ENCODE peak calls at places on chromosomes 6 and 20, in seven cellular contexts. O is neural progenitor cell, I is H54, P is MCF 10A, Y is endothelial cell, F is NT2/D1, B is A549. V is an unnamed sample.

GRCh38 chr6:6942826-6943225 is 164.9 kb upstream of the RREB1 start:
- DNase-seq in O (no peak), I (no peak), F (no peak), P (no peak), B (no peak), Y (no peak), V (no peak)

GRCh38 chr20:38874460-38875169 is 51.6 kb upstream of the FAM83D start:
- DNase-seq in B (no peak), F (no peak), I (no peak), O (no peak), P (no peak), Y (no peak), V (no peak)

GRCh38 chr6:31267504-31268371 is 4.2 kb downstream of the HLA-C start:
- DNase-seq in Y (no peak), F (no peak), B (no peak), O (no peak), I (no peak), P (no peak), V (peak; percentile 16)

GRCh38 chr6:161644521-161644920 is 370.7 kb upstream of the AGPAT4 start:
- DNase-seq in I (no peak), P (no peak), Y (no peak), F (no peak), O (no peak), B (no peak), V (no peak)

GRCh38 chr20:46406986-46407670 is 713 bp upstream of the ELMO2 start:
- DNase-seq in Y (peak; percentile 17), P (peak; percentile 62), F (no peak), I (no peak), B (no peak), O (peak; percentile 42), V (no peak)

GRCh38 chr6:170268216-170269129 is 22.4 kb downstream of the DLL1 start:
- DNase-seq in Y (no peak), P (no peak), F (no peak), O (no peak), I (no peak), B (no peak), V (no peak)

GRCh38 chr20:24837721-24838456 is 111.2 kb upstream of the CST7 start:
- DNase-seq in F (no peak), P (no peak), O (no peak), Y (no peak), B (no peak), I (no peak), V (no peak)

GRCh38 chr6:118335325-118335724 is 212.8 kb upstream of the PLN start:
- DNase-seq in I (no peak), B (no peak), Y (no peak), F (no peak), P (no peak), O (no peak), V (no peak)

GRCh38 chr6:115272311-115272710 is 788.4 kb downstream of the FRK start:
- DNase-seq in Y (no peak), O (no peak), F (no peak), B (no peak), I (no peak), P (no peak), V (no peak)

GRCh38 chr20:10672579-10673127 is 1.1 kb downstream of the JAG1 start:
- DNase-seq in I (peak; percentile 61), F (no peak), B (no peak), Y (peak; percentile 39), O (peak; percentile 58), P (peak; percentile 69), V (peak; percentile 68)